ENCODE peak calls at places on chromosomes 7 and 10, in five cellular contexts. H is A673, R is mesendoderm, F is left ventricle myocardium inferior, Y is fibroblast of lung. C is an unnamed sample.

GRCh38 chr10:119104653-119105024 is 726 bp downstream of the DENND10 start:
- DNase-seq in H (peak; percentile 42), R (peak; percentile 31), F (peak; percentile 19), Y (peak; percentile 17), C (no peak)

GRCh38 chr7:16129431-16130126 is 291.8 kb downstream of the CRPPA start:
- DNase-seq in H (peak; percentile 42), R (no peak), F (no peak), Y (peak; percentile 89), C (peak; percentile 87)

GRCh38 chr7:83036721-83037380 is 125.8 kb downstream of the PCLO start:
- DNase-seq in H (no peak), R (no peak), F (no peak), Y (no peak), C (no peak)

GRCh38 chr7:79977481-79977880 is 157.2 kb upstream of the GNAI1 start:
- DNase-seq in H (no peak), R (no peak), F (no peak), Y (no peak), C (no peak)

GRCh38 chr7:99373086-99374066 is 1.2 kb upstream of the ARPC1B start:
- DNase-seq in H (no peak), R (no peak), F (no peak), Y (no peak), C (no peak)

GRCh38 chr10:133034762-133035161 is 53.0 kb upstream of the ADGRA1 start:
- DNase-seq in H (no peak), R (peak; percentile 8), F (no peak), Y (no peak), C (no peak)

GRCh38 chr7:128920913-128921582 is 10.5 kb upstream of the KCP start:
- DNase-seq in H (no peak), R (no peak), F (no peak), Y (no peak), C (no peak)

GRCh38 chr7:45219801-45220200 is 62.2 kb downstream of the RAMP3 start:
- DNase-seq in H (no peak), R (no peak), F (no peak), Y (no peak), C (no peak)

GRCh38 chr10:61898435-61898778 is 3.1 kb upstream of the ARID5B start:
- DNase-seq in H (peak; percentile 84), R (no peak), F (no peak), Y (no peak), C (no peak)

GRCh38 chr7:42070068-42070467 is 166.9 kb downstream of the GLI3 start:
- DNase-seq in H (no peak), R (no peak), F (no peak), Y (peak; percentile 56), C (peak; percentile 70)

GRCh38 chr10:118805146-118805545 is 50.4 kb upstream of the CACUL1 start:
- DNase-seq in H (no peak), R (no peak), F (no peak), Y (no peak), C (no peak)

GRCh38 chr10:43708256-43708655 is 59.6 kb upstream of the ZNF32 start:
- DNase-seq in H (no peak), R (no peak), F (no peak), Y (no peak), C (no peak)

GRCh38 chr10:73998623-73999622 is 1.0 kb downstream of the VCL start:
- DNase-seq in H (peak; percentile 72), R (peak; percentile 89), F (peak; percentile 47), Y (peak; percentile 91), C (peak; percentile 89)

GRCh38 chr7:55409474-55410225 is 44.5 kb downstream of the LANCL2 start:
- DNase-seq in H (peak; percentile 9), R (no peak), F (no peak), Y (no peak), C (no peak)

GRCh38 chr10:74238031-74238431 is 87.0 kb downstream of the ADK start:
- DNase-seq in H (peak; percentile 93), R (no peak), F (no peak), Y (peak; percentile 91), C (no peak)

GRCh38 chr10:31929986-31930675 is 1.5 kb upstream of the ARHGAP12 start:
- DNase-seq in H (peak; percentile 26), R (peak; percentile 69), F (no peak), Y (no peak), C (no peak)

GRCh38 chr7:91306266-91306665 is 42.0 kb downstream of the FZD1 start:
- DNase-seq in H (peak; percentile 41), R (no peak), F (no peak), Y (no peak), C (no peak)

GRCh38 chr10:84310470-84310869 is 17.9 kb upstream of the CCSER2 start:
- DNase-seq in H (no peak), R (peak; percentile 58), F (no peak), Y (peak; percentile 80), C (peak; percentile 48)

GRCh38 chr7:5693529-5693928 is 87.9 kb downstream of the RNF216 start:
- DNase-seq in H (no peak), R (no peak), F (no peak), Y (peak; percentile 67), C (peak; percentile 64)

GRCh38 chr7:100166317-100166940 is 2.0 kb downstream of the GAL3ST4 start:
- DNase-seq in H (no peak), R (no peak), F (no peak), Y (no peak), C (no peak)

GRCh38 chr7:42175834-42176745 is 60.9 kb downstream of the GLI3 start:
- DNase-seq in H (no peak), R (no peak), F (no peak), Y (no peak), C (peak; percentile 71)

GRCh38 chr10:117946525-117947070 is 100.1 kb downstream of the RAB11FIP2 start:
- DNase-seq in H (no peak), R (no peak), F (no peak), Y (peak; percentile 69), C (peak; percentile 39)

GRCh38 chr10:73788864-73789658 is 3.7 kb downstream of the ZSWIM8 start:
- DNase-seq in H (no peak), R (peak; percentile 20), F (no peak), Y (no peak), C (no peak)

GRCh38 chr10:97821308-97822038 is 28.2 kb upstream of the GOLGA7B start:
- DNase-seq in H (no peak), R (peak; percentile 17), F (no peak), Y (no peak), C (no peak)

GRCh38 chr10:112650588-112651030 is 203.6 kb downstream of the VTI1A start:
- DNase-seq in H (no peak), R (no peak), F (no peak), Y (peak; percentile 37), C (peak; percentile 16)

GRCh38 chr7:94888542-94888941 is 18.9 kb upstream of the PPP1R9A start:
- DNase-seq in H (peak; percentile 63), R (peak; percentile 36), F (no peak), Y (no peak), C (peak; percentile 43)

GRCh38 chr7:137930616-137931015 is 71.3 kb downstream of the CREB3L2 start:
- DNase-seq in H (no peak), R (no peak), F (no peak), Y (peak; percentile 90), C (peak; percentile 92)

GRCh38 chr7:90825779-90826178 is 229.7 kb downstream of the CDK14 start:
- DNase-seq in H (peak; percentile 37), R (no peak), F (no peak), Y (peak; percentile 77), C (peak; percentile 89)

GRCh38 chr7:155344270-155344617 is 46.6 kb downstream of the INSIG1 start:
- DNase-seq in H (no peak), R (no peak), F (no peak), Y (no peak), C (no peak)

GRCh38 chr7:92634924-92635519 is 44.8 kb upstream of the FAM133B start:
- DNase-seq in H (peak; percentile 91), R (peak; percentile 41), F (no peak), Y (peak; percentile 87), C (peak; percentile 80)

GRCh38 chr10:34528320-34528719 is 286.8 kb downstream of the PARD3 start:
- DNase-seq in H (peak; percentile 67), R (peak; percentile 99), F (no peak), Y (peak; percentile 99), C (peak; percentile 69)
- H3K4me3 ChIP-seq in H (no peak overlapping the region), R (no peak overlapping the region), F (no peak overlapping the region), Y (no peak overlapping the region), C (no peak overlapping the region)

GRCh38 chr7:23811540-23811939 is 101.5 kb downstream of the STK31 start:
- DNase-seq in H (peak; percentile 34), R (peak; percentile 13), F (no peak), Y (peak; percentile 0), C (no peak)
- H3K4me3 ChIP-seq in H (no peak overlapping the region), R (no peak overlapping the region), F (no peak overlapping the region), Y (no peak overlapping the region), C (no peak overlapping the region)

GRCh38 chr10:87506988-87507387 is 2.3 kb downstream of the MINPP1 start:
- DNase-seq in H (no peak), R (no peak), F (no peak), Y (no peak), C (no peak)
- H3K4me3 ChIP-seq in H (no peak overlapping the region), R (no peak overlapping the region), F (no peak overlapping the region), Y (peak overlapping the region; percentile 95), C (no peak overlapping the region)

GRCh38 chr7:107169120-107170050 is 582 bp downstream of the HBP1 start:
- DNase-seq in H (peak; percentile 95), R (peak; percentile 98), F (peak; percentile 97), Y (peak; percentile 91), C (peak; percentile 99)

GRCh38 chr7:107165341-107165740 is 3.5 kb upstream of the HBP1 start:
- DNase-seq in H (no peak), R (peak; percentile 36), F (no peak), Y (no peak), C (no peak)

GRCh38 chr7:107167483-107168232 is 1.1 kb upstream of the HBP1 start:
- DNase-seq in H (peak; percentile 81), R (peak; percentile 88), F (peak; percentile 50), Y (peak; percentile 86), C (peak; percentile 73)

GRCh38 chr7:107168233-107169119 is at the start of gene HBP1:
- DNase-seq in H (peak; percentile 100), R (peak; percentile 100), F (peak; percentile 99), Y (peak; percentile 100), C (peak; percentile 100)

GRCh38 chr7:107166702-107167426 is 1.9 kb upstream of the HBP1 start:
- DNase-seq in H (no peak), R (no peak), F (no peak), Y (no peak), C (no peak)
- H3K4me3 ChIP-seq in H (peak overlapping the region; percentile 84), R (no peak overlapping the region), F (peak overlapping the region; percentile 84), Y (peak overlapping the region; percentile 88), C (peak overlapping the region; percentile 39)

GRCh38 chr7:116731737-116732335 is 59.8 kb downstream of the MET start:
- DNase-seq in H (no peak), R (no peak), F (no peak), Y (no peak), C (no peak)
- H3K4me3 ChIP-seq in H (no peak overlapping the region), R (no peak overlapping the region), F (no peak overlapping the region), Y (no peak overlapping the region), C (no peak overlapping the region)

C was measured in foreskin fibroblast.